ENCODE peak calls at places on chromosomes 5 and 9, in six cellular contexts. X, V, M, D, Q and A are unnamed samples.
A peak's percentile ranks its signal among the peaks of the same experiment; 100 is the strongest.

GRCh38 chr9:121699271-121700164 is 48.1 kb downstream of the DAB2IP start:
- DNase-seq in X (no peak), M (peak; percentile 72), Q (peak; percentile 70), D (peak; percentile 61), V (peak; percentile 51), A (peak; percentile 71)

GRCh38 chr5:176803943-176804498 is 6.3 kb upstream of the UNC5A start:
- DNase-seq in M (no peak), X (peak; percentile 52), D (no peak), Q (no peak), V (no peak), A (no peak)

GRCh38 chr5:120464627-120465280 is 654 bp downstream of the PRR16 start:
- DNase-seq in Q (no peak), M (peak; percentile 5), D (peak; percentile 6), V (no peak), X (peak; percentile 31), A (no peak)

GRCh38 chr5:82387041-82387818 is 109.1 kb upstream of the RPS23 start:
- DNase-seq in X (peak; percentile 39), D (no peak), V (peak; percentile 91), M (no peak), Q (no peak), A (no peak)

GRCh38 chr9:133738039-133738805 is at the start of gene SARDH:
- DNase-seq in V (peak; percentile 68), X (peak; percentile 42), D (peak; percentile 66), M (peak; percentile 61), Q (no peak), A (peak; percentile 69)

GRCh38 chr5:32471784-32472183 is 27.2 kb upstream of the ZFR start:
- DNase-seq in V (no peak), M (no peak), D (no peak), X (no peak), Q (no peak), A (no peak)

GRCh38 chr5:62154758-62155157 is 151.2 kb upstream of the KIF2A start:
- DNase-seq in Q (no peak), D (no peak), V (no peak), X (no peak), M (no peak), A (no peak)

GRCh38 chr5:108249095-108249784 is 132.7 kb downstream of the FBXL17 start:
- DNase-seq in M (no peak), Q (no peak), D (no peak), X (no peak), V (no peak), A (no peak)

GRCh38 chr9:6552033-6552737 is 93.3 kb downstream of the GLDC start:
- DNase-seq in Q (no peak), D (no peak), M (no peak), X (peak; percentile 16), V (peak; percentile 87), A (no peak)

GRCh38 chr9:135342206-135343130 is 137.1 kb upstream of the PPP1R26 start:
- DNase-seq in X (no peak), Q (no peak), M (no peak), D (no peak), V (no peak), A (no peak)

GRCh38 chr9:123305879-123306278 is 37.5 kb upstream of the STRBP start:
- DNase-seq in V (no peak), X (no peak), Q (no peak), M (no peak), D (no peak), A (no peak)

GRCh38 chr5:36152324-36153298 is 700 bp downstream of the SKP2 start:
- DNase-seq in X (peak; percentile 9), D (no peak), Q (no peak), V (peak; percentile 59), M (no peak), A (no peak)

GRCh38 chr5:178625679-178626483 is 969 bp downstream of the CLK4 start:
- DNase-seq in D (no peak), Q (peak; percentile 10), V (no peak), M (no peak), X (peak; percentile 32), A (no peak)

GRCh38 chr9:106892632-106893031 is 29.7 kb downstream of the ZNF462 start:
- DNase-seq in D (no peak), Q (no peak), M (no peak), V (no peak), X (peak; percentile 48), A (no peak)

GRCh38 chr5:149403923-149404745 is 25.0 kb upstream of the IL17B start:
- DNase-seq in M (no peak), X (no peak), D (no peak), V (no peak), Q (no peak), A (no peak)

GRCh38 chr9:15211994-15212501 is 95.0 kb downstream of the TTC39B start:
- DNase-seq in M (no peak), V (no peak), X (no peak), Q (no peak), D (no peak), A (no peak)

GRCh38 chr5:80809451-80809850 is 150.7 kb upstream of the RASGRF2 start:
- DNase-seq in Q (no peak), D (no peak), V (no peak), M (no peak), X (no peak), A (no peak)

GRCh38 chr5:180670157-180670556 is 20.8 kb upstream of the FLT4 start:
- DNase-seq in Q (no peak), D (no peak), V (no peak), M (no peak), X (no peak), A (no peak)